ENCODE peak calls at places on chromosome 21, in eight cellular contexts. V is foreskin fibroblast, G is left ventricle myocardium inferior, F is stomach, D is tibial artery, E is breast epithelium, O is psoas muscle, Z is right lobe of liver. H is an unnamed sample.

GRCh38 chr21:45872471-45872870 is 109.1 kb upstream of the COL6A1 start:
- DNase-seq in V (no peak), G (no peak), F (no peak), D (no peak), E (no peak), O (no peak), Z (peak; percentile 9), H (no peak)

GRCh38 chr21:41460578-41461527 is 34.8 kb downstream of the MX1 start:
- DNase-seq in V (peak; percentile 70), G (peak; percentile 64), F (peak; percentile 84), D (peak; percentile 84), E (peak; percentile 69), O (peak; percentile 72), Z (peak; percentile 81), H (peak; percentile 76)

GRCh38 chr21:23837564-23837963 is 1769.7 kb downstream of the MRPL39 start:
- DNase-seq in V (no peak), G (no peak), F (no peak), D (no peak), E (no peak), O (no peak), Z (no peak), H (no peak)

GRCh38 chr21:46622226-46622625 is 13.2 kb upstream of the PRMT2 start:
- DNase-seq in V (no peak), G (peak; percentile 42), F (no peak), D (no peak), E (peak; percentile 74), O (no peak), Z (no peak), H (no peak)

GRCh38 chr21:31554511-31555022 is 104.9 kb upstream of the SOD1 start:
- DNase-seq in V (peak; percentile 11), G (no peak), F (no peak), D (no peak), E (no peak), O (no peak), Z (no peak), H (no peak)

GRCh38 chr21:31293986-31294385 is 50.1 kb downstream of the TIAM1 start:
- DNase-seq in V (peak; percentile 90), G (no peak), F (no peak), D (no peak), E (no peak), O (no peak), Z (no peak), H (no peak)

GRCh38 chr21:35438643-35439404 is 389.7 kb upstream of the RUNX1 start:
- DNase-seq in V (peak; percentile 5), G (no peak), F (peak; percentile 60), D (no peak), E (no peak), O (no peak), Z (no peak), H (no peak)

GRCh38 chr21:42107177-42107880 is 36.2 kb downstream of the UMODL1 start:
- DNase-seq in V (no peak), G (no peak), F (no peak), D (no peak), E (no peak), O (no peak), Z (no peak), H (no peak)

GRCh38 chr21:45454924-45455315 is 50.0 kb downstream of the COL18A1 start:
- DNase-seq in V (no peak), G (peak; percentile 22), F (no peak), D (peak; percentile 69), E (no peak), O (peak; percentile 12), Z (peak; percentile 42), H (no peak)

GRCh38 chr21:42262826-42263225 is 43.9 kb downstream of the ABCG1 start:
- DNase-seq in V (no peak), G (peak; percentile 79), F (peak; percentile 88), D (peak; percentile 76), E (peak; percentile 74), O (peak; percentile 83), Z (peak; percentile 79), H (peak; percentile 92)

GRCh38 chr21:33362044-33362555 is 37.3 kb downstream of the IFNAR1 start:
- DNase-seq in V (no peak), G (no peak), F (peak; percentile 50), D (no peak), E (no peak), O (no peak), Z (no peak), H (peak; percentile 85)

GRCh38 chr21:45182958-45183357 is 104.7 kb downstream of the POFUT2 start:
- DNase-seq in V (no peak), G (no peak), F (no peak), D (no peak), E (no peak), O (no peak), Z (no peak), H (no peak)

GRCh38 chr21:45329261-45330074 is 41.8 kb upstream of the POFUT2 start:
- DNase-seq in V (no peak), G (peak; percentile 11), F (no peak), D (peak; percentile 67), E (no peak), O (peak; percentile 10), Z (peak; percentile 77), H (no peak)

DNA sequence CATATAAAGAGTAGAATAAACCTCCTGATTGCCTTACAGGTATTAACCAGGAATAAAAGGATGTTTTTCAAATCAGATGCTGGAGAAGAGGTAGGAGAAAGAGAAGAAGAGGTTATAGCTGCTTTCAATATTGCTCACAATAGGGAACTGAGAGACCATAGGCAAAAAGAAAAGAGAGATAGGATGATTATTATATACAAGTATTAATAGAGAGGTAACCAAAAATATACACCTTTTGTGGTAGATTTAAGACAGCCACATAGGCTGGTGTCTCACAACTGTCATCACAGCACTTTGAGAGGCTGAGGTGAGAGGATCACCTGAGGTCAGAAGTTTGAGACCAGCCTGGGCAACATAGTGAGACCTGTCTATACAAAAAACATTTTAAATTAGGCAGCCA is 119.7 kb downstream of the PSMG1 start:
- DNase-seq in V (no peak), G (no peak), F (no peak), D (no peak), E (no peak), O (no peak), Z (no peak), H (no peak)
- TF ChIP-seq CTCF in V (no peak), G (no peak), F (no peak), D (no peak), E (no peak), O (no peak), Z (no peak), H (no peak)

GRCh38 chr21:36696390-36696639 is 2.6 kb upstream of the SIM2 start:
- DNase-seq in V (no peak), G (no peak), F (no peak), D (no peak), E (no peak), O (no peak), Z (no peak), H (no peak)

GRCh38 chr21:36695283-36695634 is 3.7 kb upstream of the SIM2 start:
- DNase-seq in V (no peak), G (no peak), F (no peak), D (no peak), E (no peak), O (no peak), Z (no peak), H (no peak)

GRCh38 chr21:36696640-36697472 is 2.1 kb upstream of the SIM2 start:
- DNase-seq in V (no peak), G (no peak), F (no peak), D (peak; percentile 51), E (no peak), O (no peak), Z (no peak), H (no peak)

GRCh38 chr21:36694593-36695282 is 4.2 kb upstream of the SIM2 start:
- DNase-seq in V (no peak), G (no peak), F (no peak), D (no peak), E (no peak), O (no peak), Z (no peak), H (no peak)

GRCh38 chr21:36695671-36696389 is 3.1 kb upstream of the SIM2 start:
- DNase-seq in V (no peak), G (no peak), F (no peak), D (no peak), E (no peak), O (no peak), Z (no peak), H (no peak)
- H3K4me3 ChIP-seq in V (no peak overlapping the region), G (no peak overlapping the region), F (peak overlapping the region; percentile 54), D (no peak overlapping the region), E (no peak overlapping the region), O (no peak overlapping the region), Z (no peak overlapping the region), H (no peak overlapping the region)

GRCh38 chr21:17539743-17540341 is 27.0 kb downstream of the CXADR start:
- DNase-seq in V (no peak), G (no peak), F (no peak), D (no peak), E (no peak), O (no peak), Z (no peak), H (no peak)

GRCh38 chr21:17542371-17542992 is 29.6 kb downstream of the CXADR start:
- DNase-seq in V (no peak), G (no peak), F (no peak), D (no peak), E (no peak), O (no peak), Z (no peak), H (no peak)

GRCh38 chr21:17539323-17539722 is 26.5 kb downstream of the CXADR start:
- DNase-seq in V (no peak), G (no peak), F (no peak), D (no peak), E (no peak), O (no peak), Z (no peak), H (no peak)

GRCh38 chr21:17538576-17538975 is 25.7 kb downstream of the CXADR start:
- DNase-seq in V (no peak), G (no peak), F (no peak), D (no peak), E (no peak), O (no peak), Z (no peak), H (no peak)

DNA sequence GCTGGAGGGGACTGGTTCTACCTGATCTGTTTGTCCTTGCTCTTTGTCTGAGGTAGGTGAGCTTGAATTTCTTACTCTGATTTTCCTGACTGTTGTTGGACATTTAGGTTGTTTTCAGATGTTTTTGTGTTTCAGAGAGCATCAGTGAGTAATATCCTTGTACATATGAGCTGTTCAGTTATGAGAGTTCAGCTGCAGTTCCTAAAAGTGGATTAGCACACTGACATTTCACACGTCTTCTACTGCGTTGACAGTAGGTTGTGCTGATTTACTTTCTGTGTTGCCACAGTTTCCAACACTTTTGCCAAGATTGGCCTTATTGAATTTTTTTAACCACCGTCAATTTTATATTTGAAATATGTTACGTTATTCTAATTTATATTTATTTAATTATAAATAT is 27.7 kb downstream of the CXADR start:
- DNase-seq in V (no peak), G (no peak), F (no peak), D (no peak), E (no peak), O (no peak), Z (no peak), H (no peak)
- TF ChIP-seq CTCF in V (no peak), G (no peak), F (no peak), D (no peak), E (no peak), O (no peak), Z (no peak), H (no peak)

DNA sequence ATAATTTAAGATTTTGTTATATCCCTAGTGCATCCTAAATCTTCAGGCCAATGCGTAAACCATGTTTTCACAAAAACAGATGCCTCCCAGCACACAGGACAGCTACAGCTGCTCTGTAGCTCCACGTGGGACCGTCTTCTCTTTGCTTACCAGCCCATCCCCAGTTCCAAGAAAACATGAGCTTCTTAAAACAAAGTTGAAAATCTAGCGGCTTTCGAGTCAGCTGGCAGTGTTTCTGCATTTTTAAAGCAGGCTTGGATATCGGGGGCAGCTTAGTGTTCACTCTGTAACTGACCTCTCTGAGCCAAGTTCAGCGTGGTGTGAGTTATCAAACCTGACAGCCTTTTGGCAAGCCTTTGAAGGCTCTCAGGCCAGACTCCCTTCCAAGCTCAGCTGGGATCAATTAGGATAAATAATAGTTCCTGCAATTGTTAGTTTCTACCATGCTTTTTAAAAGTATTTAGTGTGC is 881.5 kb downstream of the LTN1 start:
- DNase-seq in V (peak; percentile 96), G (peak; percentile 67), F (no peak), D (no peak), E (peak; percentile 27), O (peak; percentile 19), Z (no peak), H (peak; percentile 57)
- H3K4me3 ChIP-seq in V (peak overlapping the region; percentile 4), G (peak overlapping the region; percentile 47), F (no peak overlapping the region), D (peak overlapping the region; percentile 11), E (peak overlapping the region; percentile 51), O (peak overlapping the region; percentile 60), Z (no peak overlapping the region), H (no peak overlapping the region)